ENCODE peak calls at places on chromosomes 2 and 18, in seven cellular contexts. One of them, this sample, is unnamed.

GRCh38 chr18:36112302-36112701 is 16.8 kb downstream of the SLC39A6 start:
- DNase-seq in tibial nerve: no peak
- DNase-seq in activated naive CD8-positive, alpha-beta T cell treated with anti-CD3 and anti-CD28 coated beads, Interleukin-2, amount 10 ng/mL, durations not matched to agents 7 days and 5 days: no peak
- DNase-seq in activated T-helper 1 cell treated with Interleukin-2 at 50 U/mL for 16 hours: no peak
- DNase-seq in naive thymus-derived CD4-positive, alpha-beta T cell: no peak
- DNase-seq in NCI-H446 treated with DMSO at 0.1 percent for 48 hours: no peak
- DNase-seq in activated naive CD4-positive, alpha-beta T cell: no peak
- DNase-seq in this sample: no peak

GRCh38 chr2:11145350-11145749 is 9.9 kb upstream of the SLC66A3 start:
- DNase-seq in activated T-helper 1 cell treated with Interleukin-2 at 50 U/mL for 16 hours: no peak
- DNase-seq in naive thymus-derived CD4-positive, alpha-beta T cell: no peak
- DNase-seq in NCI-H446 treated with DMSO at 0.1 percent for 48 hours: no peak
- DNase-seq in activated naive CD4-positive, alpha-beta T cell: no peak
- DNase-seq in tibial nerve: no peak
- DNase-seq in activated naive CD8-positive, alpha-beta T cell treated with anti-CD3 and anti-CD28 coated beads, Interleukin-2, amount 10 ng/mL, durations not matched to agents 7 days and 5 days: no peak
- DNase-seq in this sample: no peak

GRCh38 chr2:7625392-7626138 is 708.4 kb downstream of the RNF144A start:
- DNase-seq in tibial nerve: no peak
- DNase-seq in activated T-helper 1 cell treated with Interleukin-2 at 50 U/mL for 16 hours: no peak
- DNase-seq in naive thymus-derived CD4-positive, alpha-beta T cell: no peak
- DNase-seq in activated naive CD4-positive, alpha-beta T cell: no peak
- DNase-seq in NCI-H446 treated with DMSO at 0.1 percent for 48 hours: no peak
- DNase-seq in activated naive CD8-positive, alpha-beta T cell treated with anti-CD3 and anti-CD28 coated beads, Interleukin-2, amount 10 ng/mL, durations not matched to agents 7 days and 5 days: no peak
- DNase-seq in this sample: no peak

GRCh38 chr2:133581027-133581760 is 12.9 kb upstream of the NCKAP5 start:
- DNase-seq in activated T-helper 1 cell treated with Interleukin-2 at 50 U/mL for 16 hours: no peak
- DNase-seq in tibial nerve: no peak
- DNase-seq in activated naive CD8-positive, alpha-beta T cell treated with anti-CD3 and anti-CD28 coated beads, Interleukin-2, amount 10 ng/mL, durations not matched to agents 7 days and 5 days: no peak
- DNase-seq in naive thymus-derived CD4-positive, alpha-beta T cell: no peak
- DNase-seq in activated naive CD4-positive, alpha-beta T cell: no peak
- DNase-seq in NCI-H446 treated with DMSO at 0.1 percent for 48 hours: no peak
- DNase-seq in this sample: no peak

GRCh38 chr2:219171231-219171651 is 1.4 kb upstream of the SLC23A3 start:
- DNase-seq in activated naive CD8-positive, alpha-beta T cell treated with anti-CD3 and anti-CD28 coated beads, Interleukin-2, amount 10 ng/mL, durations not matched to agents 7 days and 5 days: no peak
- DNase-seq in naive thymus-derived CD4-positive, alpha-beta T cell: peak
- DNase-seq in NCI-H446 treated with DMSO at 0.1 percent for 48 hours: no peak
- DNase-seq in activated naive CD4-positive, alpha-beta T cell: no peak
- DNase-seq in activated T-helper 1 cell treated with Interleukin-2 at 50 U/mL for 16 hours: no peak
- DNase-seq in tibial nerve: peak
- DNase-seq in this sample: no peak

GRCh38 chr2:8679827-8680731 is 1.8 kb upstream of the ID2 start:
- DNase-seq in activated T-helper 1 cell treated with Interleukin-2 at 50 U/mL for 16 hours: no peak
- DNase-seq in naive thymus-derived CD4-positive, alpha-beta T cell: no peak
- DNase-seq in tibial nerve: no peak
- DNase-seq in activated naive CD4-positive, alpha-beta T cell: no peak
- DNase-seq in NCI-H446 treated with DMSO at 0.1 percent for 48 hours: peak
- DNase-seq in activated naive CD8-positive, alpha-beta T cell treated with anti-CD3 and anti-CD28 coated beads, Interleukin-2, amount 10 ng/mL, durations not matched to agents 7 days and 5 days: no peak
- DNase-seq in this sample: peak

GRCh38 chr2:31234690-31235503 is 945 bp downstream of the EHD3 start:
- DNase-seq in activated naive CD4-positive, alpha-beta T cell: no peak
- DNase-seq in NCI-H446 treated with DMSO at 0.1 percent for 48 hours: no peak
- DNase-seq in activated T-helper 1 cell treated with Interleukin-2 at 50 U/mL for 16 hours: no peak
- DNase-seq in tibial nerve: no peak
- DNase-seq in naive thymus-derived CD4-positive, alpha-beta T cell: no peak
- DNase-seq in activated naive CD8-positive, alpha-beta T cell treated with anti-CD3 and anti-CD28 coated beads, Interleukin-2, amount 10 ng/mL, durations not matched to agents 7 days and 5 days: no peak
- DNase-seq in this sample: no peak

GRCh38 chr2:171287036-171287435 is 126.3 kb upstream of the TLK1 start:
- DNase-seq in activated naive CD4-positive, alpha-beta T cell: no peak
- DNase-seq in naive thymus-derived CD4-positive, alpha-beta T cell: no peak
- DNase-seq in NCI-H446 treated with DMSO at 0.1 percent for 48 hours: no peak
- DNase-seq in tibial nerve: no peak
- DNase-seq in activated T-helper 1 cell treated with Interleukin-2 at 50 U/mL for 16 hours: no peak
- DNase-seq in activated naive CD8-positive, alpha-beta T cell treated with anti-CD3 and anti-CD28 coated beads, Interleukin-2, amount 10 ng/mL, durations not matched to agents 7 days and 5 days: no peak
- DNase-seq in this sample: no peak

GRCh38 chr18:75211721-75212625 is 1.4 kb downstream of the TSHZ1 start:
- DNase-seq in naive thymus-derived CD4-positive, alpha-beta T cell: peak
- DNase-seq in activated T-helper 1 cell treated with Interleukin-2 at 50 U/mL for 16 hours: no peak
- DNase-seq in activated naive CD4-positive, alpha-beta T cell: no peak
- DNase-seq in activated naive CD8-positive, alpha-beta T cell treated with anti-CD3 and anti-CD28 coated beads, Interleukin-2, amount 10 ng/mL, durations not matched to agents 7 days and 5 days: peak
- DNase-seq in tibial nerve: no peak
- DNase-seq in NCI-H446 treated with DMSO at 0.1 percent for 48 hours: no peak
- DNase-seq in this sample: no peak

GRCh38 chr2:225270053-225270452 is 129.5 kb upstream of the NYAP2 start:
- DNase-seq in NCI-H446 treated with DMSO at 0.1 percent for 48 hours: no peak
- DNase-seq in tibial nerve: no peak
- DNase-seq in activated naive CD8-positive, alpha-beta T cell treated with anti-CD3 and anti-CD28 coated beads, Interleukin-2, amount 10 ng/mL, durations not matched to agents 7 days and 5 days: no peak
- DNase-seq in activated naive CD4-positive, alpha-beta T cell: no peak
- DNase-seq in naive thymus-derived CD4-positive, alpha-beta T cell: no peak
- DNase-seq in activated T-helper 1 cell treated with Interleukin-2 at 50 U/mL for 16 hours: no peak
- DNase-seq in this sample: no peak

GRCh38 chr2:95046371-95047112 is 21.0 kb downstream of the MAL start:
- DNase-seq in naive thymus-derived CD4-positive, alpha-beta T cell: no peak
- DNase-seq in activated T-helper 1 cell treated with Interleukin-2 at 50 U/mL for 16 hours: no peak
- DNase-seq in activated naive CD8-positive, alpha-beta T cell treated with anti-CD3 and anti-CD28 coated beads, Interleukin-2, amount 10 ng/mL, durations not matched to agents 7 days and 5 days: peak
- DNase-seq in tibial nerve: no peak
- DNase-seq in NCI-H446 treated with DMSO at 0.1 percent for 48 hours: no peak
- DNase-seq in activated naive CD4-positive, alpha-beta T cell: no peak
- DNase-seq in this sample: no peak